ENCODE peak calls at places on chromosome 12, in ten cellular contexts. M is skeletal muscle cell; F is CD4-positive, CD25-positive, alpha-beta regulatory T cell; S is endothelial cell; W is GM13976; N is fibroblast of the aortic adventitia; O is B cell; B is uterus; E is NCI-H2081; R is HCEC 1CT. Y is an unnamed sample.

GRCh38 chr12:62915130-62915529 is 19.8 kb downstream of the PPM1H start:
- DNase-seq in B (no peak), S (no peak), N (no peak), M (no peak), E (no peak), W (no peak), O (no peak), R (no peak), F (no peak), Y (no peak)

GRCh38 chr12:39071611-39072010 is 166.2 kb upstream of the CPNE8 start:
- DNase-seq in E (no peak), M (no peak), S (no peak), O (no peak), B (no peak), F (no peak), R (no peak), W (no peak), N (no peak), Y (no peak)

GRCh38 chr12:110247340-110248095 is 33.5 kb upstream of the ATP2A2 start:
- DNase-seq in B (no peak), N (no peak), E (no peak), S (no peak), F (no peak), O (no peak), R (no peak), W (no peak), M (no peak), Y (peak; percentile 86)

GRCh38 chr12:49342066-49342913 is 4.4 kb upstream of the DNAJC22 start:
- DNase-seq in E (peak; percentile 75), W (peak; percentile 91), F (peak; percentile 60), R (peak; percentile 81), S (peak; percentile 94), O (peak; percentile 73), M (no peak), N (peak; percentile 67), B (peak; percentile 68), Y (peak; percentile 86)

GRCh38 chr12:113524495-113524894 is 52.8 kb upstream of the LHX5 start:
- DNase-seq in O (no peak), W (no peak), B (no peak), F (no peak), E (no peak), M (no peak), R (no peak), N (no peak), S (no peak), Y (no peak)

GRCh38 chr12:60070541-60070940 is 474.7 kb downstream of the SLC16A7 start:
- DNase-seq in F (no peak), B (no peak), M (no peak), N (no peak), W (no peak), E (no peak), R (peak; percentile 38), O (no peak), S (no peak), Y (no peak)

GRCh38 chr12:103647267-103647666 is 60.2 kb downstream of the STAB2 start:
- DNase-seq in N (peak; percentile 60), S (no peak), O (no peak), E (no peak), M (peak; percentile 93), F (no peak), W (no peak), R (peak; percentile 64), B (no peak), Y (no peak)

GRCh38 chr12:71661977-71662522 is 1.6 kb downstream of the ZFC3H1 start:
- DNase-seq in E (no peak), B (no peak), S (no peak), N (peak; percentile 91), R (peak; percentile 38), F (no peak), O (no peak), W (no peak), M (peak; percentile 12), Y (no peak)

GRCh38 chr12:132908145-132909029 is 21.0 kb upstream of the CHFR start:
- DNase-seq in F (peak; percentile 92), E (peak; percentile 99), R (peak; percentile 93), B (peak; percentile 98), O (peak; percentile 99), M (peak; percentile 92), N (peak; percentile 95), S (peak; percentile 87), W (peak; percentile 94), Y (peak; percentile 96)